ENCODE peak calls at places on chromosomes 16 and 17, in nine cellular contexts. A, N, Z, I, H, S, B, O and M are unnamed samples.
A peak's percentile ranks its signal among the peaks of the same experiment; 100 is the strongest.

GRCh38 chr17:35868791-35869190 is at the start of gene HEATR9:
- DNase-seq in A (no peak), N (no peak), Z (no peak), I (no peak), H (no peak), S (no peak), B (no peak), O (no peak), M (no peak)

GRCh38 chr17:45063198-45063597 is 2.1 kb downstream of the NMT1 start:
- DNase-seq in A (peak; percentile 26), N (no peak), Z (no peak), I (no peak), H (no peak), S (no peak), B (no peak), O (no peak), M (no peak)

GRCh38 chr16:69840975-69841374 is 78.8 kb downstream of the WWP2 start:
- DNase-seq in A (no peak), N (no peak), Z (no peak), I (peak; percentile 62), H (no peak), S (no peak), B (no peak), O (no peak), M (no peak)

GRCh38 chr17:76623271-76624146 is 20.0 kb downstream of the ST6GALNAC1 start:
- DNase-seq in A (peak; percentile 82), N (peak; percentile 75), Z (peak; percentile 78), I (peak; percentile 82), H (peak; percentile 71), S (peak; percentile 72), B (peak; percentile 81), O (peak; percentile 80), M (peak; percentile 20)

GRCh38 chr16:77790964-77791363 is 2.6 kb downstream of the VAT1L start:
- DNase-seq in A (no peak), N (no peak), Z (no peak), I (no peak), H (no peak), S (no peak), B (no peak), O (no peak), M (no peak)

GRCh38 chr16:6104423-6104822 is 1006.8 kb upstream of the EEF2KMT start:
- DNase-seq in A (no peak), N (no peak), Z (no peak), I (no peak), H (no peak), S (no peak), B (no peak), O (no peak), M (no peak)

GRCh38 chr16:89383095-89384003 is 107.0 kb downstream of the ANKRD11 start:
- DNase-seq in A (no peak), N (no peak), Z (peak; percentile 64), I (peak; percentile 81), H (no peak), S (peak; percentile 73), B (peak; percentile 79), O (no peak), M (no peak)

GRCh38 chr17:81537856-81538555 is 9.8 kb downstream of the FSCN2 start:
- DNase-seq in A (no peak), N (no peak), Z (no peak), I (peak; percentile 91), H (no peak), S (no peak), B (no peak), O (no peak), M (no peak)

GRCh38 chr17:72614871-72615626 is 477.4 kb downstream of the SLC39A11 start:
- DNase-seq in A (no peak), N (no peak), Z (no peak), I (peak; percentile 67), H (no peak), S (peak; percentile 95), B (peak; percentile 90), O (no peak), M (no peak)

GRCh38 chr17:76529224-76529642 is 8.3 kb downstream of the CYGB start:
- DNase-seq in A (peak; percentile 96), N (no peak), Z (peak; percentile 34), I (peak; percentile 49), H (peak; percentile 89), S (no peak), B (peak; percentile 80), O (peak; percentile 94), M (peak; percentile 46)

GRCh38 chr17:42248351-42249179 is 27.6 kb downstream of the STAT5B start:
- DNase-seq in A (peak; percentile 94), N (peak; percentile 90), Z (peak; percentile 78), I (peak; percentile 87), H (peak; percentile 90), S (no peak), B (peak; percentile 77), O (peak; percentile 89), M (peak; percentile 71)

GRCh38 chr16:1026784-1027415 is 45.3 kb downstream of the SOX8 start:
- DNase-seq in A (no peak), N (no peak), Z (no peak), I (no peak), H (no peak), S (no peak), B (no peak), O (no peak), M (no peak)

GRCh38 chr17:7626956-7627249 is 718 bp downstream of the SAT2 start:
- DNase-seq in A (peak; percentile 50), N (no peak), Z (no peak), I (no peak), H (no peak), S (no peak), B (no peak), O (no peak), M (no peak)

GRCh38 chr17:1576500-1576899 is 13.9 kb upstream of the PITPNA start:
- DNase-seq in A (no peak), N (no peak), Z (no peak), I (no peak), H (no peak), S (no peak), B (peak; percentile 3), O (no peak), M (no peak)

GRCh38 chr17:1577186-1577585 is 14.6 kb upstream of the PITPNA start:
- DNase-seq in A (peak; percentile 96), N (no peak), Z (peak; percentile 86), I (peak; percentile 76), H (peak; percentile 85), S (no peak), B (peak; percentile 74), O (peak; percentile 95), M (peak; percentile 85)

GRCh38 chr17:1577657-1578428 is 15.3 kb upstream of the PITPNA start:
- DNase-seq in A (no peak), N (no peak), Z (no peak), I (no peak), H (no peak), S (no peak), B (peak; percentile 3), O (no peak), M (no peak)

GRCh38 chr17:1573932-1574696 is 11.5 kb upstream of the PITPNA start:
- DNase-seq in A (peak; percentile 83), N (peak; percentile 39), Z (peak; percentile 88), I (peak; percentile 94), H (peak; percentile 81), S (peak; percentile 61), B (peak; percentile 94), O (peak; percentile 90), M (peak; percentile 55)

GRCh38 chr17:1574697-1575471 is 12.3 kb upstream of the PITPNA start:
- DNase-seq in A (no peak), N (no peak), Z (no peak), I (peak; percentile 46), H (no peak), S (no peak), B (peak; percentile 2), O (no peak), M (no peak)
- H3K4me1 ChIP-seq in A (peaks cover 8% of the 10 kb centered on the region), N (no peaks in the 10 kb centered on the region), Z (peaks cover 15% of the 10 kb centered on the region), I (peaks cover 42% of the 10 kb centered on the region), H (peaks cover 18% of the 10 kb centered on the region), S (no peaks in the 10 kb centered on the region), B (peaks cover 9% of the 10 kb centered on the region), O (peaks cover 47% of the 10 kb centered on the region), M (peaks cover 35% of the 10 kb centered on the region)

DNA sequence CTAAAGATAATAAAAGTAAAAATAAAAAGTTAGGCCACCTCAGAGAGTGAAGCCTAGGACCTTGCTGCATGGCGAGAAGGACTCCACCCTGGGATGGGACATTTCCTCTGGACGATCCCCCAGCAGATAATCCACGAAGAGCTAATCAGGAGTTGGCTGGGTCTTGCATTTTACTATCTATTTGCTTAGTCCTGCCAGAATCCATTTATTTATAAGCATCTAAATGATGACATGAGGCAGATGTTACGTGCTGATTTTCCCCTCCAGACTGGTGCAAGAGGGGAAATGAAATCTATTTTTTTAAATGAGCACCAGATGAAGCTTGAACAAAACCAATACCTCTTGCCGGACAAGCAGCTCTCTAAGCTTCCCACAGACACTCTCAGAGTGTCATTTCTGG is 63.2 kb downstream of the GSG1L start:
- DNase-seq in A (no peak), N (no peak), Z (no peak), I (no peak), H (no peak), S (no peak), B (no peak), O (no peak), M (no peak)
- H3K36me3 ChIP-seq in A (no peaks in the 10 kb centered on the region), N (no peaks in the 10 kb centered on the region), Z (no peaks in the 10 kb centered on the region), I (no peaks in the 10 kb centered on the region), H (no peaks in the 10 kb centered on the region), S (no peaks in the 10 kb centered on the region), B (no peaks in the 10 kb centered on the region), O (no peaks in the 10 kb centered on the region), M (no peaks in the 10 kb centered on the region)

DNA sequence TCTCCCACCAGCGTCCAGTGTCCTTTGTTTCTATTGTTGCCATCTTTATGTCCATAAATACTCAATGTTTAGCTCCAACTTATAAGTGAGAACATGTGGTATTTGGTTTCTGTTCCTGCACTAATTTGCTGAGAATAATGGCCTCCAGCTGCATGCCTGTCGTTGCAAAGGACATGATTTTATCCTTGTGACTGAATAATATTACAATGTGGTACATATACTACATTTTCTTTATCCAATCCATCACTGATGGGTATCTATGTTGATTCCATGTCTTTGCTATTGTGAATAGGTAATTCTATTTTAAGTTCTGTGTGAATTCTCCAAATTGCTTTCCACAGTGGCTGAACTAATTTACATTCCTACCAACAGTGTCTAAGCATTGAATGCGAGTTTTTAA is 578.6 kb upstream of the CA10 start:
- DNase-seq in A (no peak), N (no peak), Z (no peak), I (no peak), H (no peak), S (no peak), B (no peak), O (no peak), M (no peak)
- H3K9me3 ChIP-seq in A (no peaks in the 10 kb centered on the region), N (no peaks in the 10 kb centered on the region), Z (no peaks in the 10 kb centered on the region), I (no peaks in the 10 kb centered on the region), H (no peaks in the 10 kb centered on the region), S (no peaks in the 10 kb centered on the region), B (no peaks in the 10 kb centered on the region), O (no peaks in the 10 kb centered on the region), M (no peaks in the 10 kb centered on the region)

DNA sequence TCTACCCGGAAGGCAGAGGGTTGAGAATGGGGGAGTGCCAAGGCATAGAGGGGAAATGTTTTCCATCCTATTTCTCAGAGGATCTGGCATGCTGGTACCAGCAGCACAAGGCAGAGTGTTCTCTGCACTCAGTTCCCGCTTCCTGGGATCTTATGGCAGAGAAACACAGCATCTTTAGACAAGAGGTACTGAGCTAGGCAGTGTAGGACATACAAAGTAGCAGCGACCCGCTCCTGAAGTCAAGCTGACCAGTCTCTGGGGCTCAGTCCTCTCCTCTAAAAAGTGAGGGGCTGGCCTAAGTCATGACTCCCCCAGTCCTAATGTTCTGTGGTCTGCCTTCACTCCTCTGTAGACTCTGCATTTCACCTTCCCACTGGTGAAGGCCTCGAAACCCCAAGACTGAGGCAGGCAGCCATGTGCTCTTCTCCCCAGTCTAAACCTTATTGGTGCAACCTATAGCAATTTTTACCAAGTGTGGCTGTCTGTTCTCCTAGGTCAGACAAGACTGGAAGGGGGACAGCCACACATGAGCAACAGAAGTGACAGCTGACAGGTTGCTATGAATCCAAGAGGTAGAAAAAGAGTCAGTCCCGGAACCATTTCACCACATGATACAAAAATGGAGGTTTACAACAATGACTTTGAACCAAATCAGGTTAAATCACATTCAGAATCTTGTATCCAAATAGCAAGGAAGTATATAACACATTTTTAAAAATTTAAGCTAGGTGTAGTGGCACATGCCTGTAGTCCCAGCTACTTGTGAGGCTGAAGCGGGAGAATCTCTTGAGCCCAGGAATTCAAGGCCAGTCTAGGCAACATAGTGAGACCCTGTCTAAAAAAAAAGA is 11.4 kb upstream of the TSPOAP1 start:
- DNase-seq in A (no peak), N (no peak), Z (no peak), I (no peak), H (no peak), S (no peak), B (no peak), O (no peak), M (no peak)
- H3K4me1 ChIP-seq in A (peaks cover 41% of the 10 kb centered on the region), N (peaks cover 80% of the 10 kb centered on the region), Z (no peaks in the 10 kb centered on the region), I (no peaks in the 10 kb centered on the region), H (no peaks in the 10 kb centered on the region), S (peaks cover 34% of the 10 kb centered on the region), B (no peaks in the 10 kb centered on the region), O (peaks cover 43% of the 10 kb centered on the region), M (peaks cover 7% of the 10 kb centered on the region)